ENCODE peak calls at places on chromosomes 6 and 20, in four cellular contexts. V, M, N and H are unnamed samples.

GRCh38 chr6:56314683-56315523 is 67.5 kb upstream of the COL21A1 start:
- DNase-seq in N (peak; percentile 47), V (peak; percentile 14), M (no peak), H (peak; percentile 52)

GRCh38 chr20:38604873-38605303 is 3.3 kb downstream of the ARHGAP40 start:
- DNase-seq in M (no peak), N (peak; percentile 100), V (no peak), H (no peak)

GRCh38 chr6:14664112-14664592 is 546.6 kb downstream of the CD83 start:
- DNase-seq in N (no peak), M (no peak), V (no peak), H (no peak)

GRCh38 chr6:158725704-158726103 is 75.8 kb downstream of the SYTL3 start:
- DNase-seq in N (no peak), M (no peak), V (no peak), H (no peak)

GRCh38 chr6:135438907-135439535 is 58.5 kb downstream of the AHI1 start:
- DNase-seq in N (peak; percentile 30), V (peak; percentile 39), M (no peak), H (no peak)

GRCh38 chr20:47063407-47063806 is 168.8 kb downstream of the EYA2 start:
- DNase-seq in N (no peak), V (no peak), M (no peak), H (no peak)

GRCh38 chr6:154615483-154616025 is 105.1 kb upstream of the CNKSR3 start:
- DNase-seq in N (peak; percentile 35), V (peak; percentile 67), M (no peak), H (peak; percentile 80)

GRCh38 chr20:62806383-62807050 is 1.9 kb downstream of the OGFR start:
- DNase-seq in N (no peak), V (no peak), M (no peak), H (no peak)

GRCh38 chr20:34216382-34216742 is 24.9 kb upstream of the ASIP start:
- DNase-seq in V (no peak), N (no peak), M (no peak), H (no peak)

GRCh38 chr6:163958646-163959045 is 544.1 kb downstream of the QKI start:
- DNase-seq in N (no peak), M (peak; percentile 56), V (no peak), H (no peak)

GRCh38 chr20:5150226-5151076 is 23.6 kb downstream of the CDS2 start:
- DNase-seq in V (no peak), N (peak; percentile 96), M (no peak), H (no peak)

GRCh38 chr20:19824861-19825260 is 66.8 kb downstream of the RIN2 start:
- DNase-seq in N (no peak), V (no peak), M (no peak), H (no peak)

GRCh38 chr6:130598021-130598989 is 228.9 kb upstream of the SMLR1 start:
- DNase-seq in N (no peak), V (no peak), M (no peak), H (no peak)

GRCh38 chr20:25177890-25178321 is 17.6 kb upstream of the ENTPD6 start:
- DNase-seq in V (no peak), M (no peak), N (no peak), H (no peak)

GRCh38 chr20:17590245-17590644 is 20.4 kb downstream of the DSTN start:
- DNase-seq in M (no peak), V (no peak), N (no peak), H (no peak)

GRCh38 chr20:57161478-57162194 is 104.8 kb downstream of the BMP7 start:
- DNase-seq in M (no peak), V (no peak), N (no peak), H (no peak)

GRCh38 chr6:150936021-150936555 is 70.6 kb downstream of the MTHFD1L start:
- DNase-seq in V (no peak), N (no peak), M (no peak), H (no peak)

GRCh38 chr6:53119772-53120409 is 28.8 kb downstream of the GCM1 start:
- DNase-seq in V (no peak), M (peak; percentile 29), N (peak; percentile 92), H (peak; percentile 13)

GRCh38 chr6:18488526-18489270 is 101.5 kb downstream of the RNF144B start:
- DNase-seq in M (no peak), V (no peak), N (no peak), H (no peak)

GRCh38 chr20:830011-830521 is 3.4 kb upstream of the FAM110A start:
- DNase-seq in V (no peak), N (no peak), M (no peak), H (no peak)

GRCh38 chr6:37765182-37765780 is 54.2 kb upstream of the ZFAND3 start:
- DNase-seq in V (no peak), M (no peak), N (no peak), H (no peak)

GRCh38 chr6:7621761-7622160 is 31.8 kb downstream of the SNRNP48 start:
- DNase-seq in N (peak; percentile 29), M (no peak), V (no peak), H (no peak)

GRCh38 chr6:155795173-155795796 is 339.6 kb upstream of the NOX3 start:
- DNase-seq in M (no peak), V (no peak), N (no peak), H (no peak)

GRCh38 chr6:22248513-22249308 is 48.1 kb downstream of the PRL start:
- DNase-seq in M (no peak), N (peak; percentile 6), V (no peak), H (no peak)

GRCh38 chr6:26272171-26272631 is 92.8 kb upstream of the BTN3A2 start:
- DNase-seq in V (no peak), M (no peak), N (no peak), H (no peak)

GRCh38 chr6:36127462-36128016 is 2.8 kb upstream of the MAPK13 start:
- DNase-seq in M (no peak), V (peak; percentile 68), N (peak; percentile 77), H (no peak)

GRCh38 chr6:36126121-36126520 is 4.2 kb upstream of the MAPK13 start:
- DNase-seq in M (no peak), V (no peak), N (no peak), H (no peak)

GRCh38 chr6:36125575-36125974 is 4.7 kb upstream of the MAPK13 start:
- DNase-seq in M (no peak), N (no peak), V (no peak), H (no peak)

GRCh38 chr6:36128073-36128472 is 2.2 kb upstream of the MAPK13 start:
- DNase-seq in N (no peak), V (no peak), M (no peak), H (no peak)

DNA sequence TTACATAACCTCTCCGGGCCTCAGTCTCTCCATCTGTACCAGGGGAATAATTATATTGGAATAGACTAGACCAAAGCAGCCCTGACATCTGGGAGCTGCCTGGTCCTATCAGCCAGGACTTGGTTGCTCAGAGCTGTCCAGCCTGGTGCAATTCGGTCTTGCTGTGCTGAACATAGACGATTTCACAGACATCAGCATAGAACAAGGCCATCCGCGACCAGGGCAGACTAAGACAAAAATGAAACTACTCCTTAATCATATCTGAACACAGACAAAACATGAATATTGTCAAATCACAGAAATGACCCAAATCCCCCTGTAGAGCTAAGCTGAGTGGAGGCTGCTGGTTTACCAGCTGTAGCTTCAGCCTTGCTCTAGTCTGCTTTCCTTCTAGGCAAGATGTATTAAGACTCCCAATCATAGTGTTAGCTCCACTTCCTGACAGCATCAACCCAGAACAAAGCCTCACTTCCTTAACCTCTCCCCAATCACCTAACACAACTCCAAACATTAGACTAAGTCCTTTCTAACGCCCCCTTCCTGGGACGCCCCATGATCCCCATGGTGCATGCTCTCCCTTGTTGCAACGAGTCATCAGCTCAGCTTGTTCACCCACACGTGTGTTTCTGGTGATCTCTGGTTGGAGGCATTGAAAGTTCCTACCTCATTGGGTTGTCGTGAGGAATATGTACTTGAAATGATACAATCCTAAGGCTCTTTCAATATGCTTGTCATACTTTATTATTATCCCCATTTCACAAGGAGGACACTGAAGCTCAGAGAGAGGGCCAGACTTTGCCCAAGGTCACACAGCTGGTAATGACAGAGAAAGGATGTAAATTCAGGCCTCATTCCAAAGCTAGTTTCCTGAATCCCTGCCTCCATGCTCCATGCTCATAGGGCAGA is 3.5 kb upstream of the MAPK13 start:
- DNase-seq in V (no peak), M (no peak), N (peak; percentile 31), H (no peak)
- TF ChIP-seq FOSL1 in V (no peak), M (no peak), N (no peak), H (no peak)

GRCh38 chr6:30100585-30101422 is 12.1 kb downstream of the TRIM31 start:
- DNase-seq in N (peak; percentile 92), V (peak; percentile 61), M (no peak), H (no peak)
- TF ChIP-seq EZH2 in N (no peak), V (no peak), M (peak; percentile 54), H (no peak)

DNA sequence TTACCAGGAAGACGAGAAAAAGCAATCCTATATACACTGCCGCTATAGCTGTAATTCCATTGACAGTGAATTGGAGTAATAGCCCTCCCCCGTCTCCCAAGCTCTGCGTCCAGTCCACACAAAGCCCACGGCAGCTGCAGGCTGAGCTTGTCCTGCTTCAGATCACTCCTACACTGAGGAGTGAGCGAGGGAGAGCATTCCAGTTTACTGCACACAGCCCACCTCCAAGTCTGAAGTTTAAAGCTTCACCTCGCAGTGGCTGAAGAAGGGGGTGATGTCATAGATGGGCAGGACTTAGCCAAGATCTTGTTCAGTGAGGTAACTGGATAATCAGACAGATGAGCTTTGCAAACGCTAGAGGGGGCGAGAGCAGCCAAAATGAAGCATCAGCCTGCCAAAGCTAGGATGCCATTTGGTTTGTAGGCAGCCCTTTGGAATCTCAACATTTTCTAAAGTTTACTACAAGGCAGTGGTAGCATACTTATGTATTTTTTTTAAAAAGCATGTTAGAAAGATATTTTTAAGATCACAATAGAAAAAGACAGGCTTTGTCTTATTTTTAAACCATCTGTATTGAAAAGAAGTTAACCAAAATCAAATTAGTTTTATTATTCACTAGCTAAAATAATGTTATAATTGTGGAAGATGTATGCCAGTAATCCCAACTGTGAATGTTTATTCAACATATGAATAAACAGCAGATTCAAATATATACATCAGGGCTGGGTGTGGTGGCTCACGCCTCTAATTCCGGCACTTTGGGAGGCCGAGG is at the start of gene FLRT3:
- DNase-seq in V (no peak), M (peak; percentile 69), N (peak; percentile 93), H (peak; percentile 83)
- TF ChIP-seq FOSL1 in V (no peak), M (no peak), N (no peak), H (no peak)

GRCh38 chr6:127816643-127817042 is 84.2 kb downstream of the THEMIS start:
- DNase-seq in N (no peak), V (no peak), M (no peak), H (no peak)

GRCh38 chr6:127811939-127812338 is 88.9 kb downstream of the THEMIS start:
- DNase-seq in N (no peak), M (no peak), V (no peak), H (no peak)

GRCh38 chr6:127813682-127814027 is 87.2 kb downstream of the THEMIS start:
- DNase-seq in V (no peak), N (no peak), M (no peak), H (no peak)

GRCh38 chr6:127808118-127808517 is 92.7 kb downstream of the THEMIS start:
- DNase-seq in M (no peak), N (no peak), V (no peak), H (no peak)

DNA sequence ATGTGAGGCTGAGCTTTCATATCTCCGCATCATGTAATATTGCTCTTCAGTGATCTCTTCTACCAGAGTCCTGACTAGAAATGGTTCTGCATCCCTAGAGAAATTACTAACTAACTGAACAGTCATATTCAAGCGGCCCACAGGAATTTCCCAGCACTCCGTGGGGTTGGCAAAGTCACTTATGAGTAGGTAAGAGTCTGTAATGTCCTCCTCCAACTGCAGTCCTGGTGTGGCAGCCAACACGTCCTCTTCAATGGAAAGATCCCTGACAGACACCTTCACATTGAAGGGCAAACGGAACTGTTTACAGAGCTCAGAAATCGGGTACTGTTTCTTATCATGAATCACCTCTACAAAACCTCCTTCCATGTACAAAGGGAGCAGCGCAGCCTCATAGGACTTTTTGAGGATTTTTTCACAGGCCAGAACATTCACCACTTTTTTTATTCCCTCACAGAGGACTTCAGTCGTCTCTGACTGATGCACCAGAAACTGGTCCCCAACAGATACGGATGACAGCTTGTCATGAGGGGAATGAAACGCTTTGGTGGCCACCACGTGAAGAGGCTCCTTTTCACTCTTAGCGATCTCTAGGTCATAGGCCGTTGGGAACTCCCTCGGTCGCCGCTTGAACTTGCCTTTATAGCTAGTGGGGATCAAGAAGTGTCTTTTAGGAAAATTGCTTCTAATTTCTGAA is 87.7 kb downstream of the THEMIS start:
- DNase-seq in N (no peak), M (no peak), V (no peak), H (no peak)
- TF ChIP-seq EZH2 in N (no peak), M (no peak), V (no peak), H (no peak)